ENCODE peak calls at places on chromosomes 16 and 17, in four cellular contexts. D, O, B and C are unnamed samples. For H3K9me3, the result is how much of the 10 kb centered on the place peaks cover.

GRCh38 chr17:661509-661908 is 53.1 kb downstream of the VPS53 start:
- DNase-seq in D (no peak), O (no peak), B (no peak), C (no peak)

GRCh38 chr17:17154556-17154955 is 51.6 kb downstream of the PLD6 start:
- DNase-seq in D (no peak), O (no peak), B (no peak), C (no peak)

GRCh38 chr17:2262146-2262587 is 41.4 kb downstream of the SMG6 start:
- DNase-seq in D (peak), O (no peak), B (peak), C (no peak)

GRCh38 chr17:42563950-42564349 is 2.0 kb downstream of the COASY start:
- DNase-seq in D (no peak), O (no peak), B (no peak), C (no peak)

GRCh38 chr16:26762596-26762995 is 304.1 kb upstream of the C16orf82 start:
- DNase-seq in D (no peak), O (no peak), B (no peak), C (no peak)

GRCh38 chr17:17575360-17576251 is 15.9 kb downstream of the PEMT start:
- DNase-seq in D (no peak), O (no peak), B (peak), C (no peak)

GRCh38 chr17:2755941-2756724 is 6.7 kb upstream of the CCDC92B start:
- DNase-seq in D (no peak), O (no peak), B (no peak), C (no peak)

GRCh38 chr17:35668807-35669206 is 62.6 kb upstream of the RASL10B start:
- DNase-seq in D (no peak), O (no peak), B (peak), C (no peak)

GRCh38 chr17:77995146-77995852 is 36.8 kb downstream of the TNRC6C start:
- DNase-seq in D (peak), O (no peak), B (peak), C (no peak)

GRCh38 chr17:30296499-30297038 is 4.8 kb upstream of the BLMH start:
- DNase-seq in D (no peak), O (no peak), B (no peak), C (no peak)

DNA sequence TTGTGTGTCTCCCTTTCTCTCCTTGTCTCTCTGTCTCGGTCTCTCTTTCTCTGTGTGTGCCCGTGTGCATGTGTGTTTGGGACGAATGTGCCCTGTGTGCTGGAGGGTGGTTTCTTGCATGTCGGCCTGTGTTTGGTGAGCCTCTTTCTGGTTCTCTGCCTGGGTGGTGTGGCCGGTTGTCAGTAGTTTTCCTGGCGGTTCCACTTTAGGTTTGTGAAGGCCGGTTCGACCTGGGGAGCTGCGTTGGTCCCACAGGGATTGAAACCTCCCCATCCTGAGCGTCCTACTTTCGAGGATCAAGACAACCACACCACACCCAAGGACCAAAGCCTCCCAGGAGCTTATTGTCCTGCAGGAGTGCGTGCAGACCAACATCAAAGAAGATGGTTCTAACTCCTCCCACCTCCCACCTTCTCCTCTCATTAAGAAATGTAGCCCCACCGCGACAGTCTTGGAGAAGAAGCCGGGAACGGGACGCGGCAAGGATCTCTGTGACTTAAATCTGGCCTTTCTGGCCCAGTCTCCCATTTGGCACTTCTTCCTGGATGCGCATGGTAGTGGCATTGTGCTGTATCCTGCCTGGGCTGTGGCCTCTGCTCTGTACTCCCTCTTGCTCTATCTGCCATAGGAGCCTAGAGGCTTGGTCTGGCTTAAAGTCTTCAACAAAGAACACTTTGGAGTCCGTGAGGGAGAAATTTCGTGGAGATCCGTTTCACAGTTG is 1685.0 kb downstream of the TP53TG3F start:
- DNase-seq in D (no peak), O (no peak), B (no peak), C (no peak)
- H3K9me3 ChIP-seq in D (under half), O (under half), B (under half), C (under half)

GRCh38 chr16:31767267-31767666 is 106.3 kb upstream of the ZNF267 start:
- DNase-seq in D (no peak), O (no peak), B (no peak), C (no peak)
- H3K9me3 ChIP-seq in D (under half), O (half or more), B (under half), C (under half)

GRCh38 chr16:35141303-35141702 is 1681.9 kb downstream of the TP53TG3F start:
- DNase-seq in D (no peak), O (no peak), B (no peak), C (no peak)
- H3K9me3 ChIP-seq in D (under half), O (under half), B (under half), C (under half)

GRCh38 chr16:31470615-31471014 is 1.3 kb upstream of the TGFB1I1 start:
- DNase-seq in D (no peak), O (no peak), B (no peak), C (no peak)
- H3K9me3 ChIP-seq in D (under half), O (under half), B (under half), C (under half)

GRCh38 chr16:78598186-78598585 is 498.7 kb downstream of the WWOX start:
- DNase-seq in D (no peak), O (no peak), B (no peak), C (no peak)
- H3K9me3 ChIP-seq in D (under half), O (under half), B (under half), C (under half)

GRCh38 chr17:21301593-21302550 is 17.4 kb downstream of the MAP2K3 start:
- DNase-seq in D (no peak), O (no peak), B (no peak), C (no peak)
- H3K9me3 ChIP-seq in D (under half), O (under half), B (under half), C (under half)

GRCh38 chr17:9813166-9813565 is 8.7 kb downstream of the GSG1L2 start:
- DNase-seq in D (no peak), O (no peak), B (no peak), C (no peak)
- H3K9me3 ChIP-seq in D (under half), O (under half), B (under half), C (under half)